ENCODE peak calls at places on chromosome 15, in six cellular contexts. One of them, this sample, is unnamed.

GRCh38 chr15:67021455-67021854 is 43.9 kb upstream of the SMAD3 start:
- DNase-seq in thoracic aorta: no peak
- DNase-seq in SK-N-SH: no peak
- DNase-seq in brain microvascular endothelial cell: no peak
- DNase-seq in H9: peak
- DNase-seq in astrocyte of the spinal cord: no peak
- DNase-seq in this sample: no peak

GRCh38 chr15:77034620-77035467 is 36.1 kb downstream of the TSPAN3 start:
- DNase-seq in thoracic aorta: no peak
- DNase-seq in SK-N-SH: peak
- DNase-seq in brain microvascular endothelial cell: no peak
- DNase-seq in H9: peak
- DNase-seq in astrocyte of the spinal cord: no peak
- DNase-seq in this sample: no peak

GRCh38 chr15:78680416-78681068 is 39.5 kb upstream of the CHRNB4 start:
- DNase-seq in thoracic aorta: no peak
- DNase-seq in SK-N-SH: no peak
- DNase-seq in brain microvascular endothelial cell: no peak
- DNase-seq in H9: no peak
- DNase-seq in astrocyte of the spinal cord: no peak
- DNase-seq in this sample: no peak

GRCh38 chr15:58331562-58331902 is 100.3 kb upstream of the LIPC start:
- DNase-seq in thoracic aorta: no peak
- DNase-seq in SK-N-SH: no peak
- DNase-seq in brain microvascular endothelial cell: no peak
- DNase-seq in H9: no peak
- DNase-seq in astrocyte of the spinal cord: no peak
- DNase-seq in this sample: no peak

GRCh38 chr15:28913171-28913765 is 27.5 kb downstream of the APBA2 start:
- DNase-seq in thoracic aorta: no peak
- DNase-seq in SK-N-SH: peak
- DNase-seq in brain microvascular endothelial cell: no peak
- DNase-seq in H9: no peak
- DNase-seq in astrocyte of the spinal cord: no peak
- DNase-seq in this sample: no peak

GRCh38 chr15:56943398-56943797 is 25.0 kb downstream of the TCF12 start:
- DNase-seq in thoracic aorta: no peak
- DNase-seq in SK-N-SH: no peak
- DNase-seq in brain microvascular endothelial cell: no peak
- DNase-seq in H9: no peak
- DNase-seq in astrocyte of the spinal cord: no peak
- DNase-seq in this sample: peak

GRCh38 chr15:77966540-77967290 is 110.8 kb downstream of the TBC1D2B start:
- DNase-seq in thoracic aorta: no peak
- DNase-seq in SK-N-SH: peak
- DNase-seq in brain microvascular endothelial cell: peak
- DNase-seq in H9: no peak
- DNase-seq in astrocyte of the spinal cord: peak
- DNase-seq in this sample: peak

GRCh38 chr15:80604583-80605506 is 90.3 kb upstream of the ABHD17C start:
- DNase-seq in thoracic aorta: no peak
- DNase-seq in SK-N-SH: no peak
- DNase-seq in brain microvascular endothelial cell: no peak
- DNase-seq in H9: no peak
- DNase-seq in astrocyte of the spinal cord: no peak
- DNase-seq in this sample: no peak

GRCh38 chr15:55627730-55628368 is 39.7 kb upstream of the PYGO1 start:
- DNase-seq in thoracic aorta: no peak
- DNase-seq in SK-N-SH: no peak
- DNase-seq in brain microvascular endothelial cell: peak
- DNase-seq in H9: no peak
- DNase-seq in astrocyte of the spinal cord: peak
- DNase-seq in this sample: peak

GRCh38 chr15:81888748-81889479 is 156.9 kb downstream of the MEX3B start:
- DNase-seq in thoracic aorta: no peak
- DNase-seq in SK-N-SH: no peak
- DNase-seq in brain microvascular endothelial cell: peak
- DNase-seq in H9: no peak
- DNase-seq in astrocyte of the spinal cord: peak
- DNase-seq in this sample: peak

GRCh38 chr15:78946493-78946892 is 1.6 kb upstream of the CTSH start:
- DNase-seq in thoracic aorta: no peak
- DNase-seq in SK-N-SH: no peak
- DNase-seq in brain microvascular endothelial cell: no peak
- DNase-seq in H9: no peak
- DNase-seq in astrocyte of the spinal cord: no peak
- DNase-seq in this sample: no peak

GRCh38 chr15:62211348-62211747 is 46.3 kb upstream of the C2CD4B start:
- DNase-seq in thoracic aorta: no peak
- DNase-seq in SK-N-SH: no peak
- DNase-seq in brain microvascular endothelial cell: no peak
- DNase-seq in H9: no peak
- DNase-seq in astrocyte of the spinal cord: no peak
- DNase-seq in this sample: no peak

GRCh38 chr15:33154366-33155166 is 39.9 kb downstream of the FMN1 start:
- DNase-seq in thoracic aorta: no peak
- DNase-seq in SK-N-SH: no peak
- DNase-seq in brain microvascular endothelial cell: peak
- DNase-seq in H9: no peak
- DNase-seq in astrocyte of the spinal cord: peak
- DNase-seq in this sample: peak

GRCh38 chr15:29935296-29936020 is 113.2 kb upstream of the TJP1 start:
- DNase-seq in thoracic aorta: no peak
- DNase-seq in SK-N-SH: no peak
- DNase-seq in brain microvascular endothelial cell: no peak
- DNase-seq in H9: peak
- DNase-seq in astrocyte of the spinal cord: no peak
- DNase-seq in this sample: peak

GRCh38 chr15:78203346-78204225 is 30.8 kb downstream of the ACSBG1 start:
- DNase-seq in thoracic aorta: no peak
- DNase-seq in SK-N-SH: no peak
- DNase-seq in brain microvascular endothelial cell: no peak
- DNase-seq in H9: peak
- DNase-seq in astrocyte of the spinal cord: no peak
- DNase-seq in this sample: no peak

GRCh38 chr15:69934607-69935006 is 163.1 kb downstream of the TLE3 start:
- DNase-seq in thoracic aorta: no peak
- DNase-seq in SK-N-SH: no peak
- DNase-seq in brain microvascular endothelial cell: no peak
- DNase-seq in H9: no peak
- DNase-seq in astrocyte of the spinal cord: no peak
- DNase-seq in this sample: no peak
- TF ChIP-seq CTCF in thoracic aorta: no peak
- TF ChIP-seq CTCF in SK-N-SH: no peak
- TF ChIP-seq CTCF in brain microvascular endothelial cell: no peak
- TF ChIP-seq CTCF in H9: no peak
- TF ChIP-seq CTCF in astrocyte of the spinal cord: no peak
- TF ChIP-seq CTCF in this sample: no peak

GRCh38 chr15:99979371-99979770 is 246.1 kb upstream of the LYSMD4 start:
- DNase-seq in thoracic aorta: no peak
- DNase-seq in SK-N-SH: no peak
- DNase-seq in brain microvascular endothelial cell: no peak
- DNase-seq in H9: no peak
- DNase-seq in astrocyte of the spinal cord: no peak
- DNase-seq in this sample: no peak

GRCh38 chr15:99982662-99983061 is 249.4 kb upstream of the LYSMD4 start:
- DNase-seq in thoracic aorta: no peak
- DNase-seq in SK-N-SH: peak
- DNase-seq in brain microvascular endothelial cell: no peak
- DNase-seq in H9: no peak
- DNase-seq in astrocyte of the spinal cord: no peak
- DNase-seq in this sample: no peak

GRCh38 chr15:99981839-99982658 is 248.8 kb upstream of the LYSMD4 start:
- DNase-seq in thoracic aorta: no peak
- DNase-seq in SK-N-SH: peak
- DNase-seq in brain microvascular endothelial cell: no peak
- DNase-seq in H9: no peak
- DNase-seq in astrocyte of the spinal cord: no peak
- DNase-seq in this sample: no peak

GRCh38 chr15:99980791-99981190 is 247.6 kb upstream of the LYSMD4 start:
- DNase-seq in thoracic aorta: no peak
- DNase-seq in SK-N-SH: no peak
- DNase-seq in brain microvascular endothelial cell: no peak
- DNase-seq in H9: no peak
- DNase-seq in astrocyte of the spinal cord: no peak
- DNase-seq in this sample: no peak

GRCh38 chr15:99981223-99981647 is 248.0 kb upstream of the LYSMD4 start:
- DNase-seq in thoracic aorta: no peak
- DNase-seq in SK-N-SH: no peak
- DNase-seq in brain microvascular endothelial cell: no peak
- DNase-seq in H9: no peak
- DNase-seq in astrocyte of the spinal cord: no peak
- DNase-seq in this sample: no peak
- TF ChIP-seq CTCF in thoracic aorta: no peak
- TF ChIP-seq CTCF in SK-N-SH: no peak
- TF ChIP-seq CTCF in brain microvascular endothelial cell: no peak
- TF ChIP-seq CTCF in H9: peak
- TF ChIP-seq CTCF in astrocyte of the spinal cord: peak
- TF ChIP-seq CTCF in this sample: no peak

DNA sequence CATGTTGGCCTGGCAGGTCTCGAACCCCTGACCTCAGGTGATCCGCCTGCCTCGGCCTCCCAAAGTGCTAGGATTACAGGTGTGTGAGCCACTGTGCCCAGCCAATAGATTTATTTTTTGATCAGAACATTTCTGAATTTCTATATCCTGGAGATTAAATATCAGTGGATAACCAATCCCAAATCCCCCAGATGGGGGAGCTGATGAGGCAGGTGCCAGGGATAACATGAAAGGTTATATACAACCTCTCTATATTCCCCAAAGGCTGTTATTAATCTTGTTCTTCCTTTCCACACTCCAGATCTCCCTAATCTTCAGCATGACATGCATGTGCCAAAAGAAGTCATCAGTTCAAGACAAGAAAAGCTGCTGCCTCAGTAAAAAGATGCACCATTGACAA is 112.3 kb downstream of the WDR76 start:
- DNase-seq in thoracic aorta: no peak
- DNase-seq in SK-N-SH: peak
- DNase-seq in brain microvascular endothelial cell: peak
- DNase-seq in H9: no peak
- DNase-seq in astrocyte of the spinal cord: peak
- DNase-seq in this sample: peak
- TF ChIP-seq CTCF in thoracic aorta: no peak
- TF ChIP-seq CTCF in SK-N-SH: peak
- TF ChIP-seq CTCF in brain microvascular endothelial cell: peak
- TF ChIP-seq CTCF in H9: peak
- TF ChIP-seq CTCF in astrocyte of the spinal cord: peak
- TF ChIP-seq CTCF in this sample: peak

DNA sequence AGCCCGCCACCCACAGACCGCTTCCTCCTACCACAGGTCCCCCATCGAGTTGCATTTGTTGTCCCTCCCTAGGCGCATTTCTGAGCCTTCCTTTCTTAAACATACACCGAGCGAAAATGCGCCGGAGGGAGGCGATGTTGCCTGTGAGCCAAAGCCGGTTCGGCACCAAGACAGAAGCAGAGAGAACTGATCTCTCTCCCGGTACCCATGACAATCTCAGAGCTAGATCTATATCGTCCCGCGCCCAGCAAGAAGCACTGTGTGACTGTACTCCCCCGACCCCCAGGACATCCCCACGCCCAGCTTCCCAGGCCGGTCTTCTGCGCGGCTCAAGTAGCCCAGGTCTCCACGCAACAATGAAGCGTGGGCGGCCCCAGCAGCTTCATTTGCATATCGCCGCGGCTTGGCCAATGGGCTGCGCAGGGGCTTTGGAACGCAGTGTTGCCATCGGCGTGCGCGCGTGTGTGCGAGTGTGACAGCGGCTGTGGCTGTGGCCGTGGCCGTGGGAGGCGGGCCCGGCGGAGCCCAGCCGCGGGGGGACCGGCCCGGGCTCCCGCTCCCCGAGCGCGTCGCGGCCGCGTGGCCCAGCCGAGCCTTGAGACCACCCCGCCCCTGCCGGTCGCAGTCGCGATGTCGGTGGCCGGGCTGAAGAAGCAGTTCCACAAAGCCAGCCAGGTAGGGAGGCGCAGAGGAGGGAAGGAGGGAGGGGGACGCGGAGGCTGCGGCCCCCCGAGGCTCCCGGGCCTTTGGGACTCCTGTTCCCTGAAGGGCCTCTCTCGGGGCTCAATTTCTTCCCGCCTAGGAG is at the start of gene SH3GL3:
- DNase-seq in thoracic aorta: peak
- DNase-seq in SK-N-SH: peak
- DNase-seq in brain microvascular endothelial cell: peak
- DNase-seq in H9: peak
- DNase-seq in astrocyte of the spinal cord: peak
- DNase-seq in this sample: peak
- TF ChIP-seq CTCF in thoracic aorta: peak
- TF ChIP-seq CTCF in SK-N-SH: peak
- TF ChIP-seq CTCF in brain microvascular endothelial cell: peak
- TF ChIP-seq CTCF in H9: peak
- TF ChIP-seq CTCF in astrocyte of the spinal cord: peak
- TF ChIP-seq CTCF in this sample: peak

DNA sequence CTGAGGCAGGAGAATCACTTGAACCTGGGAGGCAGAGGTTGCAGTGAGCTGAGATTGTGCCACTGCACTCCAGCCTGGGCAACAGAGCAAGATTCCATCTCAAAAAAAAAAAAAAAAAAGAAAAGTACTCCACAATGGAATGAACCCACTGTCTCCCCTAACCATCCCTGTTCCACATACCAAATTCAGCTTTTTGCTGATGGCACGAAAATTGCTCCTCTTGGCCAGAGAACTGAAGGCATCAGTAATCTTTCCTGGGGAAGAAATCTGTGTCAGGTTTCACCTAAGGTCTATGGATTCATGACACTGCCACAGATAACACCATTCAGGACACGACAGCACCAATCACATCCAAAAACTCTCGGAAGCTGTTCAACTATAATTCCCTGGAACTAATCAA is 6.9 kb upstream of the PRC1 start:
- DNase-seq in thoracic aorta: no peak
- DNase-seq in SK-N-SH: no peak
- DNase-seq in brain microvascular endothelial cell: no peak
- DNase-seq in H9: no peak
- DNase-seq in astrocyte of the spinal cord: no peak
- DNase-seq in this sample: no peak
- TF ChIP-seq CTCF in thoracic aorta: no peak
- TF ChIP-seq CTCF in SK-N-SH: no peak
- TF ChIP-seq CTCF in brain microvascular endothelial cell: no peak
- TF ChIP-seq CTCF in H9: no peak
- TF ChIP-seq CTCF in astrocyte of the spinal cord: no peak
- TF ChIP-seq CTCF in this sample: no peak

DNA sequence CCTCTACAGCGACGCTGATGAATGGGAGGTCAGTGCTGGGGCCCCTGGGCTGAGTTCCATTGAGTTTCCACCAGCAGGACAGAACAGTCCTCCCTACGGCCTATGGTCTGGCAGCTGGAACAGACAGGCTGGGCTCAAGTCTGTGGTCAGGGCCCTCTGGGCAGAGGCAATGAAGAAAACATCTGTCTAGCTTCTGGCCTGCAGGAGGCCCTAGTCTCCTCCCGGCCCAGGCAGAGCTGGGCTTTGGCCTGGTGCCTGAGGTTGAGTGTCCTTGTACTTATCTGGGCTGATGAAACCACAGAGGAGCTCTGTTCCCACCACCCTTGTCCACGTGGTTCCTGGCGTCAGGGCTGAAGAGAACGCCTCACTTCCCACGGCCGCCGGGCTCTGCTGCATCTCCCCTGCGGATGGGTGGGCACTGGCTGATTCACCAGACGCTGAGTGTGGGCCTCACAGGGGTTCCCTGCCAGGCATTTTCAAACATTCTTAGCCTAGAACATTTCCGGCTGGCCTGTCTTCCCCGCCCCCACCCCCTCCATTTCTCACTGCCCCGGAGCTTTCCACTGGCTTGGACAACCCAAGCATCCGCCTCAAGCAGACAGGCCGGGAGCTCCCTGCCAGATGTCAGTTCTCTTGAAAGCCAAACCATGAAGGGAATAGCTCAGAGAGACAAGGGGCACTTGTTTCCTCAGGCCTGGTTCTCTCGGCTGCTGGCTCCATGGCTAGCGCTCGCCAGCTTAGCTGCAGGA is 20.3 kb downstream of the PPCDC start:
- DNase-seq in thoracic aorta: peak
- DNase-seq in SK-N-SH: no peak
- DNase-seq in brain microvascular endothelial cell: peak
- DNase-seq in H9: no peak
- DNase-seq in astrocyte of the spinal cord: peak
- DNase-seq in this sample: peak
- TF ChIP-seq CTCF in thoracic aorta: peak
- TF ChIP-seq CTCF in SK-N-SH: peak
- TF ChIP-seq CTCF in brain microvascular endothelial cell: peak
- TF ChIP-seq CTCF in H9: no peak
- TF ChIP-seq CTCF in astrocyte of the spinal cord: peak
- TF ChIP-seq CTCF in this sample: peak

This sample was measured in foreskin fibroblast.